ENCODE peak calls at places on chromosomes 4 and X, in five cellular contexts. F, N, H, R and O are unnamed samples.

GRCh38 chrX:69505772-69506616 is 1.9 kb downstream of the NALF2 start:
- DNase-seq in F (no peak), N (no peak), H (peak; percentile 23), R (peak; percentile 12), O (no peak)

GRCh38 chrX:120677017-120677652 is 47.3 kb upstream of the C1GALT1C1 start:
- DNase-seq in F (no peak), N (no peak), H (no peak), R (no peak), O (no peak)

GRCh38 chr4:52840531-52841350 is 21.4 kb upstream of the RASL11B start:
- DNase-seq in F (no peak), N (no peak), H (no peak), R (peak; percentile 24), O (no peak)

GRCh38 chr4:127782275-127783025 is at the start of gene HSPA4L:
- DNase-seq in F (peak; percentile 24), N (peak; percentile 33), H (no peak), R (peak; percentile 70), O (peak; percentile 49)

GRCh38 chrX:10278716-10279115 is 121.9 kb downstream of the CLCN4 start:
- DNase-seq in F (no peak), N (no peak), H (no peak), R (no peak), O (no peak)

GRCh38 chr4:152734699-152735050 is 44.9 kb downstream of the TIGD4 start:
- DNase-seq in F (no peak), N (no peak), H (no peak), R (no peak), O (no peak)

GRCh38 chr4:4384837-4385236 is 2.1 kb upstream of the NSG1 start:
- DNase-seq in F (no peak), N (no peak), H (no peak), R (peak; percentile 93), O (no peak)

GRCh38 chr4:108887034-108887433 is 124.2 kb upstream of the ETNPPL start:
- DNase-seq in F (no peak), N (no peak), H (no peak), R (no peak), O (no peak)

GRCh38 chr4:54940996-54941395 is 184.4 kb downstream of the KDR start:
- DNase-seq in F (no peak), N (peak; percentile 45), H (no peak), R (no peak), O (no peak)

GRCh38 chrX:70208479-70208878 is 26.0 kb upstream of the AWAT1 start:
- DNase-seq in F (no peak), N (no peak), H (no peak), R (no peak), O (no peak)

GRCh38 chr4:163048447-163048846 is 118.2 kb downstream of the NAF1 start:
- DNase-seq in F (no peak), N (no peak), H (no peak), R (peak; percentile 75), O (no peak)

GRCh38 chr4:1777822-1778641 is 15.1 kb upstream of the FGFR3 start:
- DNase-seq in F (no peak), N (no peak), H (no peak), R (peak; percentile 93), O (no peak)

GRCh38 chrX:19912-20571 is 261.1 kb upstream of the PLCXD1 start:
- DNase-seq in F (no peak), N (peak; percentile 37), H (no peak), R (peak; percentile 33), O (no peak)
- H3K4me3 ChIP-seq in F (no peak overlapping the region), N (no peak overlapping the region), H (no peak overlapping the region), R (peak overlapping the region; percentile 45), O (no peak overlapping the region)

GRCh38 chrX:136662976-136663375 is 15.0 kb downstream of the CD40LG start:
- DNase-seq in F (no peak), N (peak; percentile 33), H (no peak), R (no peak), O (no peak)
- H3K4me3 ChIP-seq in F (no peak overlapping the region), N (no peak overlapping the region), H (no peak overlapping the region), R (no peak overlapping the region), O (no peak overlapping the region)

DNA sequence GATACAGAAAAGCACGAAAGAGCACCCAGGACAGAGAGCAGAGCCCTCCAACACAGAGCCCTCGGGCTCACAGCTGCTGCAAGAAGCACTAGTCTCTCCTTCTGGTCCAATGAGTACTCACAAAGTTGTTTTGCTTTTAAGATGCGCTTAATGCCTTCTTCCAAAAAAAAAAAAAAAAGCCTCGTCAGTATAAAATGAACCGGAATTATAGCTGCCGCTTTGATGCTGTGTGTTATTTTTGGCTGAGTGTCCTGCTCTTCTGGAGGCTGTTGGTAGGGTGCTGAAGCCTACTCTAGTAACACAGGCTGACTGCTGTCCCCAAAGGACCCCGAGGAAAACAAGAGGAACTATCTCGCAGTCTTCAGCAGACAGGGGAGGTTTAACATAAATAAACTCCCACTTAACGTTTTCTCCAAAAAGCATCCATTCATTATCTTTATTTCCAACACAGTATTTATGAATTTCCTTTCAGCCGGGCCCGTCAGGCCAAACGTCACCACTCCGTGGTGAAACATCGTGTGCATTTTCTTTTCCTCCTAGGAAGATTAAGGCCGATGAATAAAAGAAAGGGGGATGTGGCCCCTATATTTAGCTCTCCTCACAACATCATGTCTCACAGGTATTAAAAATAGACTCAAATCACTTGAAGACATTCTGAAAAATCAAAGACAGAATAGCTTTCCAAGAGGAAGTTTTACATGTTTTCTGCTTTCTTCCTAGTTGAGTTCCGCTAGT is 213.8 kb upstream of the PPARGC1A start:
- DNase-seq in F (no peak), N (no peak), H (no peak), R (no peak), O (no peak)
- H3K4me3 ChIP-seq in F (no peak overlapping the region), N (no peak overlapping the region), H (no peak overlapping the region), R (no peak overlapping the region), O (no peak overlapping the region)

GRCh38 chrX:15918003-15918402 is 63.4 kb upstream of the AP1S2 start:
- DNase-seq in F (no peak), N (no peak), H (no peak), R (no peak), O (no peak)
- H3K4me3 ChIP-seq in F (no peak overlapping the region), N (no peak overlapping the region), H (no peak overlapping the region), R (no peak overlapping the region), O (no peak overlapping the region)

DNA sequence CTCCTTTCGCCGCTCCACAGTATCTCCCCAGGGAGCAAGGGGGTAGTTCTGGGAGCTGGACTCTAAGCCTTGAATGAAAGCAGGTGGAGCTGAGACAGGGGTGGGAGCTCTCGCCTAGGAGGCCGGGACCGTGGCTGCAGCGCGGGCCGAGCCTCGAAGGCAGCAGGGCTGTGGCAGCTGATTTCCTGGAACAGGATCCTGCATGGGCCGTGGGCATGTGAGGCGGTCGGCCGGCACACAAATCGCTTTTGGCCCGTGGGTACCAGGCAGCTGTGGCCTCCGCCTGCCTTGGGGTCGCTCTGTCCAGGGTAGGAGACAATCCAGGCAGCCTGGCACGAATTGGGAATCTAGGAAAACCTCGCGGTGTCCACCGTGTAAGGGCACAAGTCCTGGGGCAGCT is 981 bp downstream of the FGF16 start:
- DNase-seq in F (no peak), N (no peak), H (no peak), R (peak; percentile 2), O (no peak)
- H3K4me3 ChIP-seq in F (no peak overlapping the region), N (no peak overlapping the region), H (no peak overlapping the region), R (peak overlapping the region; percentile 65), O (no peak overlapping the region)

DNA sequence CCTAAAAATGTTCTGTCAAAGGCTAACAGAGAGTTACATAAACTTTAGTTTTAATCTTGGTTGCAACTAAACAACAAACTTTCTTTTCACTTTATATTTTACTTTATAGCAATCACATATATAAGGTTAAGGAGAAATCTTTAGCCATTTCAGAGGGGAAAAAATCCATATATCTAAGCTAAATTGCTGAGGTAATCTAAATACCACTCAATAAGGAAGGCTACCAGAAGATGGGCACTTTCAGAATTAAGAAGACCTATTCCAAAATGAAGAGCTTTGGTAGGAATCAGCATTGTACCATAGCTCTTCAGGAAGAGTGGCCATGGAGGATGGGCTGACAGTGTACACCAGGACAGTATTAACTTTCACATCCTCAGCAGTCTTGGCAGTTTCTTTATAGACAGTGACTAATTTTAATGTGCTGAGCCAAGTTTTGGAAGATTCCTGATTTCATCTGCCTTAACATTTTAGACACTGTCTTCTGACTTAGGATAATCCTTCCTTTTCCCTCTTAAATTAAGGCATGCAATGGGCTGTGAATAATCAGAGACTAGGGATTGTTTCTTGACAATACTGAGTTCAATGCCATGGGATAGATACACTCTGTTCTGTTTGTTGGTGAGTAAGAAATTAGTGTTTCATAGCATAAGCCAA is 7.1 kb downstream of the FAT4 start:
- DNase-seq in F (no peak), N (no peak), H (no peak), R (no peak), O (no peak)
- H3K4me3 ChIP-seq in F (no peak overlapping the region), N (no peak overlapping the region), H (no peak overlapping the region), R (no peak overlapping the region), O (no peak overlapping the region)

GRCh38 chr4:7067523-7068278 is at the start of gene GRPEL1:
- DNase-seq in F (peak; percentile 100), N (peak; percentile 100), H (peak; percentile 100), R (peak; percentile 100), O (peak; percentile 100)

GRCh38 chr4:7066493-7066892 is 1.4 kb downstream of the GRPEL1 start:
- DNase-seq in F (no peak), N (no peak), H (no peak), R (no peak), O (no peak)

GRCh38 chr4:7068279-7068842 is 497 bp upstream of the GRPEL1 start:
- DNase-seq in F (no peak), N (no peak), H (no peak), R (no peak), O (no peak)

GRCh38 chr4:7067147-7067522 is 729 bp downstream of the GRPEL1 start:
- DNase-seq in F (no peak), N (no peak), H (peak; percentile 53), R (no peak), O (no peak)

DNA sequence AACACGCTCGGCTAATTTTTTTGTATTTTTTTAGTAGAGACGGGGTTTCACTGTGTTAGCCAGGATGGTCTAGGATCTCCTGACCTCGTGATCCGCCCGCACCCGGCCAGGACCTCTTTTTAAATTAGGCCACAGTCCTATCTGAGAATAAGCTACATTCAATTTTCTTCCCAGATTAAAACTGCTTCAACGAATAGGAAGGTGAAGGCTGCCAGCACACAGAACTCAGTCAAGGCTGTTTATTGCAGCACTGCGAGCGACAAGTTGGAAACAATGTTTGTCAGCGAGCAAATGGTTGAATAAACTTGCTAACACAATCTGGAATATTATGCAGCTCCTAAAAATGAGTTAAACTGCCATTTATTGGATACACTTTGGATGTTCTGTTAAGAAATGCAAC is 1.9 kb downstream of the GRPEL1 start:
- DNase-seq in F (no peak), N (no peak), H (no peak), R (no peak), O (no peak)
- H3K4me3 ChIP-seq in F (no peak overlapping the region), N (no peak overlapping the region), H (no peak overlapping the region), R (peak overlapping the region; percentile 72), O (peak overlapping the region; percentile 70)

DNA sequence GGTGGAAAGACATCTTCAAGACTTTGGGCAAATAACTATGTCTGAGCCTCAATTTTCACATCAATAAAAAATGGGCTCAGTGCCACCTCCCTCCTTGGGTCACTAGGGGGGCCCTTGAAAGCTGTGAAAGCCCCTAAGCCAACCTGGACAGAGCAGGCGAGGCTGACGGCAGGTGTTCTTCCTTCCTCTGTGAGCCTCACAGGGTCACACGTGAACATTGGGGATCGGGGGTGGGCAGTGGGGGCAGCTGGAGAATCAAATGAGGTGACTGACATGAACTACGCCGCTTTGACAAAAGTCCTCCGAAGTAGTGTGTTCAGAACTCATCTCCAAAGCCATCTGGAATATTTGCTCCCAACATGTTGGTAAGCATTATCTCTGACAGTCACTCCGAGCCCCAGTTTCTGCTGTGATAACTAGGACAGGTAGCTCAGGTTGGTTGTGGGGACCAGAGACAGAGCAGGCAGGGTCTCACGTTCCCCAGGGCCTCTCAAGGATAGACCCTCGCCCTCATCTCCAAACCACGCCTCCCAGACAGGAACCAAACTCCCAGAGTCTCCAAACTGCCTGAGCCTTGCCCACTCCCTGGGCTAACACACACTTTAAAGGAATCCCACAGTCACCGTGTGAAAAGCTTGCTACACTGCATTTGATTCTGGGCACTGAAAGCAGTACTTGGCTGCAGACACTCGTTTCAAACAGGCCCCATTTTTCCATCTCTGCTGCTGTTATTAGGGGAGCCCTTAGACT is 825 bp upstream of the WFS1 start:
- DNase-seq in F (no peak), N (no peak), H (no peak), R (peak; percentile 24), O (peak; percentile 22)
- H3K4me3 ChIP-seq in F (no peak overlapping the region), N (peak overlapping the region; percentile 75), H (no peak overlapping the region), R (peak overlapping the region; percentile 73), O (peak overlapping the region; percentile 46)